ENCODE peak calls at places on chromosomes 6 and 20, in four cellular contexts. O, S, J and F are unnamed samples.
A peak's percentile ranks its signal among the peaks of the same experiment; 100 is the strongest.

GRCh38 chr6:110528051-110528929 is 51.9 kb upstream of the SLC22A16 start:
- DNase-seq in S (no peak), J (peak; percentile 79), O (peak; percentile 87), F (no peak)

GRCh38 chr20:15491564-15491963 is 1081.7 kb downstream of the KIF16B start:
- DNase-seq in J (no peak), S (no peak), O (no peak), F (no peak)

GRCh38 chr20:61092199-61092598 is 159.9 kb upstream of the CDH4 start:
- DNase-seq in S (no peak), J (peak; percentile 22), O (no peak), F (no peak)

GRCh38 chr6:69813508-69813907 is 16.7 kb upstream of the LMBRD1 start:
- DNase-seq in J (no peak), S (no peak), O (no peak), F (no peak)

GRCh38 chr20:50276119-50277063 is 85.8 kb downstream of the CEBPB start:
- DNase-seq in O (no peak), J (no peak), S (peak; percentile 78), F (peak; percentile 88)

GRCh38 chr6:130293800-130294199 is 71.0 kb upstream of the SAMD3 start:
- DNase-seq in J (peak; percentile 8), O (peak; percentile 49), S (no peak), F (no peak)

GRCh38 chr20:34549291-34549928 is 9.1 kb upstream of the MAP1LC3A start:
- DNase-seq in S (no peak), J (no peak), O (no peak), F (no peak)

GRCh38 chr20:17569616-17570346 is at the start of gene DSTN:
- DNase-seq in S (peak; percentile 95), O (peak; percentile 68), J (peak; percentile 91), F (peak; percentile 98)

GRCh38 chr6:6384520-6384919 is 64.1 kb upstream of the F13A1 start:
- DNase-seq in J (no peak), S (no peak), O (no peak), F (no peak)

GRCh38 chr20:48761023-48761785 is 66.6 kb downstream of the PREX1 start:
- DNase-seq in J (no peak), O (no peak), S (peak; percentile 75), F (peak; percentile 92)

GRCh38 chr6:108186226-108186625 is 20.4 kb downstream of the NR2E1 start:
- DNase-seq in J (no peak), O (no peak), S (no peak), F (no peak)